ENCODE peak calls at places on chromosomes 11 and 22, in eight cellular contexts. D is GM12865, H is kidney epithelial cell, B is coronary artery, M is A549, R is sigmoid colon, I is upper lobe of right lung, P is GM06990. X is an unnamed sample.
A peak's percentile ranks its signal among the peaks of the same experiment; 100 is the strongest.

GRCh38 chr22:35219012-35219411 is 38.3 kb upstream of the HMGXB4 start:
- DNase-seq in P (no peak), H (no peak), I (no peak), B (no peak), R (no peak), D (no peak), M (peak; percentile 7), X (no peak)

GRCh38 chr22:35335936-35336781 is 36.5 kb downstream of the TOM1 start:
- DNase-seq in R (peak; percentile 56), I (no peak), P (no peak), H (no peak), M (no peak), D (no peak), B (no peak), X (no peak)

GRCh38 chr11:62141111-62142042 is 17.6 kb downstream of the INCENP start:
- DNase-seq in B (peak; percentile 50), R (no peak), H (no peak), D (no peak), P (no peak), M (no peak), I (no peak), X (no peak)

GRCh38 chr11:77100166-77101042 is 2.2 kb upstream of the OMP start:
- DNase-seq in B (no peak), P (no peak), M (no peak), H (no peak), D (no peak), I (peak; percentile 50), R (peak; percentile 50), X (no peak)

GRCh38 chr11:96215094-96215782 is 127.8 kb downstream of the MAML2 start:
- DNase-seq in H (no peak), R (no peak), D (peak; percentile 83), I (no peak), M (no peak), P (peak; percentile 72), B (no peak), X (no peak)

GRCh38 chr11:120334894-120335462 is 1.2 kb upstream of the ARHGEF12 start:
- DNase-seq in R (peak; percentile 82), H (no peak), P (peak; percentile 45), I (no peak), B (no peak), M (peak; percentile 40), D (peak; percentile 85), X (peak; percentile 71)

GRCh38 chr22:49507607-49508292 is 319.9 kb downstream of the BRD1 start:
- DNase-seq in M (no peak), P (no peak), H (no peak), I (no peak), B (peak; percentile 33), R (no peak), D (no peak), X (no peak)

GRCh38 chr22:46417268-46417580 is 81.7 kb downstream of the TRMU start:
- DNase-seq in H (no peak), P (no peak), B (no peak), R (no peak), D (no peak), M (no peak), I (no peak), X (no peak)

GRCh38 chr11:67468509-67468834 is 579 bp downstream of the TMEM134 start:
- DNase-seq in I (no peak), B (no peak), M (no peak), D (no peak), P (no peak), H (no peak), R (no peak), X (no peak)

GRCh38 chr22:23196165-23196564 is 15.9 kb downstream of the BCR start:
- DNase-seq in M (no peak), I (no peak), H (no peak), P (no peak), R (no peak), D (no peak), B (no peak), X (no peak)

GRCh38 chr11:75891947-75892739 is 77.1 kb downstream of the UVRAG start:
- DNase-seq in H (no peak), D (peak; percentile 44), I (no peak), P (peak; percentile 33), R (no peak), M (no peak), B (no peak), X (no peak)

GRCh38 chr11:70319694-70320093 is 49.2 kb downstream of the PPFIA1 start:
- DNase-seq in H (no peak), I (no peak), B (no peak), D (no peak), R (no peak), P (no peak), M (no peak), X (peak; percentile 43)

GRCh38 chr22:49790912-49791311 is 36.8 kb downstream of the BRD1 start:
- DNase-seq in M (no peak), P (no peak), H (no peak), D (no peak), R (no peak), I (no peak), B (no peak), X (no peak)

GRCh38 chr22:17910561-17911311 is 113.6 kb downstream of the MICAL3 start:
- DNase-seq in B (peak; percentile 92), H (peak; percentile 79), R (peak; percentile 94), I (no peak), D (no peak), P (no peak), M (peak; percentile 7), X (peak; percentile 49)

GRCh38 chr11:126438691-126439090 is 83.2 kb downstream of the ST3GAL4 start:
- DNase-seq in B (no peak), M (no peak), P (no peak), I (no peak), R (no peak), D (no peak), H (no peak), X (no peak)

GRCh38 chr22:21621891-21622623 is 7.8 kb downstream of the YDJC start:
- DNase-seq in R (no peak), P (no peak), M (no peak), D (no peak), H (no peak), B (no peak), I (no peak), X (no peak)

GRCh38 chr11:86914836-86915519 is 40.2 kb downstream of the FZD4 start:
- DNase-seq in H (no peak), R (no peak), M (no peak), P (no peak), D (no peak), I (no peak), B (no peak), X (no peak)

GRCh38 chr11:57463596-57464342 is 3.4 kb downstream of the RTN4RL2 start:
- DNase-seq in R (no peak), D (no peak), I (no peak), B (no peak), P (no peak), H (no peak), M (no peak), X (no peak)

GRCh38 chr11:57460756-57461749 is 725 bp downstream of the RTN4RL2 start:
- DNase-seq in P (peak; percentile 23), M (no peak), D (no peak), R (no peak), H (no peak), B (no peak), I (no peak), X (no peak)

GRCh38 chr11:57462597-57462996 is 2.3 kb downstream of the RTN4RL2 start:
- DNase-seq in B (no peak), R (no peak), P (no peak), I (no peak), H (no peak), M (no peak), D (no peak), X (no peak)

GRCh38 chr11:57460017-57460755 is at the start of gene RTN4RL2:
- DNase-seq in H (no peak), M (peak; percentile 88), D (peak; percentile 67), I (peak; percentile 75), P (peak; percentile 57), R (no peak), B (no peak), X (no peak)

GRCh38 chr11:57461841-57462489 is 1.6 kb downstream of the RTN4RL2 start:
- DNase-seq in R (no peak), P (no peak), M (no peak), D (no peak), H (no peak), B (no peak), I (no peak), X (no peak)
- H3K4me3 ChIP-seq in R (no peak overlapping the region), P (no peak overlapping the region), M (peak overlapping the region; percentile 74), D (no peak overlapping the region), H (no peak overlapping the region), B (no peak overlapping the region), I (no peak overlapping the region), X (peak overlapping the region; percentile 75)

GRCh38 chr11:31817621-31818493 is 6.7 kb upstream of the PAX6 start:
- DNase-seq in I (no peak), D (no peak), R (no peak), H (no peak), B (no peak), P (no peak), M (no peak), X (no peak)

GRCh38 chr11:31818874-31819331 is 7.8 kb upstream of the PAX6 start:
- DNase-seq in I (no peak), P (no peak), D (no peak), M (no peak), R (no peak), B (no peak), H (no peak), X (no peak)

GRCh38 chr11:31815743-31816466 is 4.8 kb upstream of the PAX6 start:
- DNase-seq in R (no peak), I (no peak), B (no peak), H (no peak), D (no peak), M (no peak), P (no peak), X (no peak)

GRCh38 chr11:31817054-31817620 is 6.0 kb upstream of the PAX6 start:
- DNase-seq in M (no peak), D (no peak), H (no peak), B (no peak), R (peak; percentile 52), I (no peak), P (no peak), X (no peak)

GRCh38 chr11:31816467-31817053 is 5.4 kb upstream of the PAX6 start:
- DNase-seq in I (no peak), R (peak; percentile 56), P (no peak), B (no peak), H (no peak), M (no peak), D (no peak), X (no peak)
- H3K4me3 ChIP-seq in I (no peak overlapping the region), R (no peak overlapping the region), P (no peak overlapping the region), B (peak overlapping the region; percentile 46), H (no peak overlapping the region), M (peak overlapping the region; percentile 38), D (no peak overlapping the region), X (no peak overlapping the region)

GRCh38 chr11:64207247-64208085 is 945 bp downstream of the FERMT3 start:
- DNase-seq in H (no peak), M (no peak), B (peak; percentile 85), I (peak; percentile 83), D (peak; percentile 91), R (peak; percentile 85), P (peak; percentile 85), X (no peak)
- H3K4me3 ChIP-seq in H (no peak overlapping the region), M (no peak overlapping the region), B (peak overlapping the region; percentile 66), I (peak overlapping the region; percentile 54), D (peak overlapping the region; percentile 65), R (peak overlapping the region; percentile 25), P (peak overlapping the region; percentile 70), X (no peak overlapping the region)

DNA sequence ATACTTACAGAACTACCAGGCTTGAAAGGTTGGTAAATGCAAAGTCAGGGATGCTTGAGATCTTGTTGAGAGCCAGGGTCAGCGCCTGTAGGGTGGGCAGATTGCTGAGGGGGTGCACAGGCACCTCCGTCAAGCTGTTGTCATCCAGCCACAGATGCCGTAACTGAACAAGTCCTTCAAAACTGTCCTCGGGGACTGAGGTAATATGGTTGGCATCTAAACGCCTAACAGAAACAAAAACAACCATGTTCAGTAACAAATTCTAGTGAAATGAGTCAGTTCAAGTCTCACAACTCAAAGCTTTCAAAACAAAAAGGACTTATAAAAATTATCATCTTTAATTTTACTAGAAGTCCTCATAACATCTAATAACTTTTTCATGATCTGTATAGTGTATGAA is 22.2 kb upstream of the CCDC34 start:
- DNase-seq in R (no peak), P (no peak), M (no peak), H (peak; percentile 70), B (peak; percentile 78), I (no peak), D (no peak), X (no peak)
- H3K4me3 ChIP-seq in R (no peak overlapping the region), P (no peak overlapping the region), M (peak overlapping the region; percentile 9), H (no peak overlapping the region), B (peak overlapping the region; percentile 56), I (no peak overlapping the region), D (no peak overlapping the region), X (no peak overlapping the region)